ENCODE peak calls at places on chromosome 15, in seven cellular contexts. One of them, this sample, is unnamed.

GRCh38 chr15:77819841-77820728 is 187.4 kb upstream of the LINGO1 start:
- DNase-seq in aorta: no peak
- DNase-seq in CD8-positive, alpha-beta T cell: no peak
- DNase-seq in NCI-H1105: no peak
- DNase-seq in stromal cell of bone marrow: no peak
- DNase-seq in AG04450: no peak
- DNase-seq in left colon: no peak
- DNase-seq in this sample: peak

GRCh38 chr15:97691799-97692198 is 268.7 kb upstream of the ARRDC4 start:
- DNase-seq in NCI-H1105: no peak
- DNase-seq in stromal cell of bone marrow: no peak
- DNase-seq in CD8-positive, alpha-beta T cell: no peak
- DNase-seq in aorta: no peak
- DNase-seq in left colon: peak
- DNase-seq in AG04450: no peak
- DNase-seq in this sample: no peak

GRCh38 chr15:89845305-89845893 is 30.7 kb upstream of the ANPEP start:
- DNase-seq in stromal cell of bone marrow: peak
- DNase-seq in aorta: no peak
- DNase-seq in CD8-positive, alpha-beta T cell: no peak
- DNase-seq in AG04450: peak
- DNase-seq in NCI-H1105: no peak
- DNase-seq in left colon: no peak
- DNase-seq in this sample: peak

GRCh38 chr15:73030280-73030679 is 22.0 kb upstream of the NEO1 start:
- DNase-seq in CD8-positive, alpha-beta T cell: no peak
- DNase-seq in NCI-H1105: no peak
- DNase-seq in aorta: no peak
- DNase-seq in stromal cell of bone marrow: no peak
- DNase-seq in AG04450: no peak
- DNase-seq in left colon: no peak
- DNase-seq in this sample: no peak

GRCh38 chr15:80950291-80951078 is 39.1 kb downstream of the MESD start:
- DNase-seq in NCI-H1105: no peak
- DNase-seq in aorta: no peak
- DNase-seq in CD8-positive, alpha-beta T cell: no peak
- DNase-seq in left colon: no peak
- DNase-seq in stromal cell of bone marrow: no peak
- DNase-seq in AG04450: no peak
- DNase-seq in this sample: no peak

GRCh38 chr15:56261854-56262509 is 18.3 kb upstream of the RFX7 start:
- DNase-seq in left colon: peak
- DNase-seq in aorta: no peak
- DNase-seq in CD8-positive, alpha-beta T cell: no peak
- DNase-seq in stromal cell of bone marrow: no peak
- DNase-seq in NCI-H1105: no peak
- DNase-seq in AG04450: no peak
- DNase-seq in this sample: peak

GRCh38 chr15:58380280-58380945 is 51.4 kb upstream of the LIPC start:
- DNase-seq in CD8-positive, alpha-beta T cell: no peak
- DNase-seq in left colon: no peak
- DNase-seq in NCI-H1105: no peak
- DNase-seq in aorta: peak
- DNase-seq in stromal cell of bone marrow: no peak
- DNase-seq in AG04450: no peak
- DNase-seq in this sample: no peak

GRCh38 chr15:63593705-63594671 is 3.2 kb upstream of the FBXL22 start:
- DNase-seq in CD8-positive, alpha-beta T cell: no peak
- DNase-seq in stromal cell of bone marrow: no peak
- DNase-seq in left colon: no peak
- DNase-seq in AG04450: no peak
- DNase-seq in NCI-H1105: no peak
- DNase-seq in aorta: no peak
- DNase-seq in this sample: no peak

GRCh38 chr15:42444415-42445063 is 46.4 kb downstream of the ZNF106 start:
- DNase-seq in left colon: no peak
- DNase-seq in NCI-H1105: no peak
- DNase-seq in AG04450: no peak
- DNase-seq in aorta: no peak
- DNase-seq in CD8-positive, alpha-beta T cell: no peak
- DNase-seq in stromal cell of bone marrow: no peak
- DNase-seq in this sample: peak

GRCh38 chr15:47614341-47614740 is 103.0 kb upstream of the SEMA6D start:
- DNase-seq in NCI-H1105: no peak
- DNase-seq in aorta: no peak
- DNase-seq in AG04450: no peak
- DNase-seq in CD8-positive, alpha-beta T cell: no peak
- DNase-seq in left colon: no peak
- DNase-seq in stromal cell of bone marrow: no peak
- DNase-seq in this sample: no peak

GRCh38 chr15:68508485-68509189 is 70.2 kb upstream of the CORO2B start:
- DNase-seq in aorta: no peak
- DNase-seq in AG04450: no peak
- DNase-seq in stromal cell of bone marrow: no peak
- DNase-seq in left colon: no peak
- DNase-seq in CD8-positive, alpha-beta T cell: no peak
- DNase-seq in NCI-H1105: no peak
- DNase-seq in this sample: no peak

GRCh38 chr15:73930371-73930770 is 4.1 kb downstream of the LOXL1 start:
- DNase-seq in left colon: no peak
- DNase-seq in AG04450: peak
- DNase-seq in stromal cell of bone marrow: peak
- DNase-seq in NCI-H1105: no peak
- DNase-seq in CD8-positive, alpha-beta T cell: no peak
- DNase-seq in aorta: peak
- DNase-seq in this sample: peak

GRCh38 chr15:51536965-51537574 is 85.5 kb downstream of the DMXL2 start:
- DNase-seq in NCI-H1105: no peak
- DNase-seq in CD8-positive, alpha-beta T cell: no peak
- DNase-seq in AG04450: no peak
- DNase-seq in aorta: no peak
- DNase-seq in left colon: no peak
- DNase-seq in stromal cell of bone marrow: peak
- DNase-seq in this sample: peak

GRCh38 chr15:78004919-78005634 is 72.4 kb downstream of the TBC1D2B start:
- DNase-seq in NCI-H1105: peak
- DNase-seq in stromal cell of bone marrow: peak
- DNase-seq in left colon: peak
- DNase-seq in aorta: peak
- DNase-seq in CD8-positive, alpha-beta T cell: no peak
- DNase-seq in AG04450: peak
- DNase-seq in this sample: peak

GRCh38 chr15:34318277-34319079 is 19.1 kb downstream of the SLC12A6 start:
- DNase-seq in stromal cell of bone marrow: peak
- DNase-seq in aorta: peak
- DNase-seq in CD8-positive, alpha-beta T cell: no peak
- DNase-seq in AG04450: no peak
- DNase-seq in left colon: peak
- DNase-seq in NCI-H1105: no peak
- DNase-seq in this sample: peak

GRCh38 chr15:41666353-41666920 is 6.2 kb downstream of the MGA start:
- DNase-seq in CD8-positive, alpha-beta T cell: no peak
- DNase-seq in left colon: no peak
- DNase-seq in AG04450: no peak
- DNase-seq in NCI-H1105: no peak
- DNase-seq in stromal cell of bone marrow: no peak
- DNase-seq in aorta: no peak
- DNase-seq in this sample: no peak

GRCh38 chr15:22786868-22787698 is 639 bp downstream of the NIPA1 start:
- DNase-seq in CD8-positive, alpha-beta T cell: no peak
- DNase-seq in left colon: no peak
- DNase-seq in stromal cell of bone marrow: no peak
- DNase-seq in aorta: no peak
- DNase-seq in AG04450: no peak
- DNase-seq in NCI-H1105: peak
- DNase-seq in this sample: no peak

GRCh38 chr15:88986949-88987589 is 73.9 kb upstream of the MFGE8 start:
- DNase-seq in AG04450: no peak
- DNase-seq in CD8-positive, alpha-beta T cell: no peak
- DNase-seq in aorta: no peak
- DNase-seq in left colon: no peak
- DNase-seq in stromal cell of bone marrow: no peak
- DNase-seq in NCI-H1105: no peak
- DNase-seq in this sample: no peak

This sample was measured in RPMI7951.